ENCODE peak calls at places on chromosome 14, in seven cellular contexts. O, G, K, I, D, T and N are unnamed samples.
A peak's percentile ranks its signal among the peaks of the same experiment; 100 is the strongest.

GRCh38 chr14:93870377-93870776 is 56.8 kb upstream of the FAM181A start:
- DNase-seq in K (no peak), I (no peak), T (no peak), O (no peak), D (no peak), G (no peak), N (no peak)

GRCh38 chr14:77097006-77097688 is 911 bp upstream of the CIPC start:
- DNase-seq in G (no peak), K (no peak), O (no peak), I (peak; percentile 34), D (no peak), T (no peak), N (no peak)

GRCh38 chr14:59483360-59483759 is 848 bp downstream of the L3HYPDH start:
- DNase-seq in D (no peak), T (no peak), I (peak; percentile 52), O (no peak), K (no peak), G (no peak), N (no peak)

GRCh38 chr14:67928375-67928774 is 108.8 kb downstream of the RAD51B start:
- DNase-seq in I (no peak), T (no peak), K (no peak), O (peak; percentile 82), G (no peak), D (no peak), N (no peak)

GRCh38 chr14:105733081-105734065 is 207.0 kb downstream of the TMEM121 start:
- DNase-seq in G (no peak), D (no peak), I (no peak), K (no peak), O (no peak), T (no peak), N (no peak)

GRCh38 chr14:21541413-21542074 is 15.4 kb upstream of the SALL2 start:
- DNase-seq in I (no peak), T (no peak), G (no peak), K (no peak), D (no peak), O (peak; percentile 84), N (no peak)

GRCh38 chr14:73457050-73457934 is 1.1 kb downstream of the NUMB start:
- DNase-seq in I (peak; percentile 62), T (peak; percentile 49), K (peak; percentile 78), O (peak; percentile 66), G (peak; percentile 16), D (peak; percentile 34), N (peak; percentile 18)

GRCh38 chr14:84767434-84767833 is 762.5 kb upstream of the FLRT2 start:
- DNase-seq in G (no peak), T (no peak), K (no peak), O (no peak), D (no peak), I (no peak), N (no peak)

GRCh38 chr14:69500736-69501135 is 16.2 kb downstream of the PLEKHD1 start:
- DNase-seq in D (no peak), K (no peak), T (no peak), O (no peak), I (no peak), G (no peak), N (no peak)

GRCh38 chr14:97887690-97888089 is 1090.5 kb downstream of the VRK1 start:
- DNase-seq in G (no peak), D (no peak), O (no peak), T (no peak), K (no peak), I (peak; percentile 22), N (no peak)

GRCh38 chr14:95265106-95266094 is 54.3 kb downstream of the CLMN start:
- DNase-seq in K (peak; percentile 100), G (peak; percentile 84), I (peak; percentile 100), O (no peak), T (no peak), D (peak; percentile 25), N (no peak)

DNA sequence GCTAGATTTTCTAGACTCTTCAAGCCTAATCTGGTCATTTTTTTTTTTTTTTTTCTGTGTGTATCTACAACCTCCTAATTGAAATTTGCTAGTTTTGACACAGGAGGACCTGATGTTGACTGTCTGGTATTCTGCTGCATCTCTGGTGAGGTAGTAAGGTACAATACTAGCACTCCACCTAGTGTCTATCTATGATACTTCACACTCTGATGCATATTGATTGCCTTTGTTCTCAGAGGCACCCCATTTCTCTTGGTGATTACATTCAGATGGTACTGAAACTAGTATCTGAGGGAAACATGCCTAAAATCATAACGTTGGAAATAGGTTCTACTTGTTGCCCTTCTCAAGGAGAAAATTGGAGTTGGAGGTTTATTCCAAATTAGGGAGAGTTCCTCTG is 930.5 kb upstream of the NOVA1 start:
- DNase-seq in I (peak; percentile 61), G (no peak), K (no peak), T (no peak), O (peak; percentile 68), D (no peak), N (no peak)
- TF ChIP-seq CTCF in I (peak; percentile 69), G (no peak), K (peak; percentile 18), T (peak; percentile 74), O (peak; percentile 63), D (no peak), N (peak; percentile 72)

DNA sequence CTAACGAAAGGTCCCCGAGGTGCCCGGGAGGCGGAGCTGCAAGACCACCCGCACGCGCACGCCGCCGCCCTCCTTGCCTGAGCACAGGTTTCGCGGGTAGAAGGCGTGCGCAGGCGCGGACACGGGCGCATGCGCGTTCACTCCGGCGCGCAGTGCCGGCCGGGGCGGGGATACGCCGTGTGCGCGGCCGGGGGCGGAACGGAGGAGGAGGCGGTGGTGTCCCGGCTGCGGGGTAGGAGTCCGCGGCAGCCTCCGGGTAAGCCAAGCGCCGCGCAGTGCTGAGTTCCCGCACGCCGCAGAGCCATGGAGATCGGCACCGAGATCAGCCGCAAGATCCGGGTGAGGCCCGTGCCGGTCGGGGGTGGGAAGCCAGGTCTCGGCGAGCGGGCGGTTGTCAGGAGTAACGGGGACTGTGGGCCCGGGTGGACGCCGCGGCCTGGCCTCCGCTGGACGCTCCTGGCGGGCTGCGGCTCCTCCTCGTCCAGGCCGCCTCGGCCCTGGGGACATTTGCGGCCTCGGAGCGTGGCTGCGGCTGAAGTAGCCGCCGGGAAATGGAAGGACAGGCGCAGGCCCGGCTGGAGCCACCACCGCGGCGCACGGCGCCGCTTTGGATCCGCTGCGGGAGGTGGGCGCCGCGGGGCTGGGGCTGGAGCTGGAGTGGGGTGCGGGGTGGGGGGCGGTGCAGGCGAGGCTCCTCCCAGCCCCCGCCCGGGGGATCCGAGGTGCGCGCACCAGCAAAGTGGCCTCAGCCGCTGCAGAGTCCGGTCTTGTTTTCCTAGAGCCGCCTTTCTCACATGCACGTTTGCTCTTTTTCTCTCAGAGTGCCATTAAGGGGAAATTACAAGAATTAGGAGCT is at the start of gene ZC3H14:
- DNase-seq in D (peak; percentile 87), O (peak; percentile 91), I (peak; percentile 88), T (peak; percentile 92), G (peak; percentile 73), K (peak; percentile 89), N (peak; percentile 83)
- TF ChIP-seq CTCF in D (no peak), O (no peak), I (no peak), T (no peak), G (no peak), K (no peak), N (no peak)

GRCh38 chr14:54653764-54654469 is 87.0 kb downstream of the SAMD4A start:
- DNase-seq in I (peak; percentile 34), K (peak; percentile 55), D (no peak), O (no peak), G (no peak), T (no peak), N (no peak)
- TF ChIP-seq CTCF in I (no peak), K (no peak), D (no peak), O (no peak), G (no peak), T (no peak), N (no peak)

DNA sequence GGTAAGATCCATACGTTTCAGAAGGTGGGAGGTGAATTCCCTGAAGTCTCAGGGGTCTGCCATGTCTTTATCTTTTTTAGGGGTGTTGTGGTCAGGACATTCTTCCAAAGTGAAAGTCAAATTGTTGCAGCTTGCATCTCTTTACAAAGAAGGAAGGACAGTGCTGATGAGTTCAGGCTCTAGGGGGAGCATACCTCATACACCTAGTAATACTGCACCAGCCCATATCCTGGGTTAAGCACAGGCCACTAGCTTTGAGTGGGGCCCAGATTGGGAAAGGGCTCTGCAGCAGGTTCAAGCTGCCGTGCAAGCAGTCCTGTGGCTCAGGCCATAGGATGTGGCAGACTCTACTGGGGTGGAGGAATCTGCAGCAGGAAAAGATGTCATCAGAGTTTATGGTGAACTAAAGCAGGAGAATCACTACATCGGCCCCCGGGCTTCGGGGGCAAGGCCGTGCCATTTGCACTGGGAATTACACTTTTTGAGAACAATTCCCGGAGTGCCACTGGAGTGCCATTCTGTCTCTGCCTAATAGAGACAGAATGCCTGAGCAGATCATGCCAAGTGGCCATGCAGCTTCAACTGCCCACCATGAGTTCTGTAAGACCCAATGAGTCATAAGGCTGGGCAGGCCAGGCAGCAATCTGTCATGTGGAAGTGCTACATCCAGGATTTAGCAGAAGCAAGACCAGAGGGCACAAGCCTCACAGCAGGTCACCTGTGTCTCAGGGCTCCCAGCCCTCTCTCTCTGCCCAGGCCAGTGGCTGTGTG is 32.3 kb downstream of the DIO3 start:
- DNase-seq in I (no peak), O (no peak), D (no peak), T (no peak), G (no peak), K (no peak), N (no peak)
- TF ChIP-seq CTCF in I (no peak), O (no peak), D (no peak), T (no peak), G (no peak), K (no peak), N (no peak)

GRCh38 chr14:32379447-32379846 is 50.3 kb downstream of the AKAP6 start:
- DNase-seq in G (no peak), K (no peak), D (no peak), O (no peak), T (no peak), I (no peak), N (no peak)

GRCh38 chr14:32384464-32384863 is 55.4 kb downstream of the AKAP6 start:
- DNase-seq in D (no peak), G (no peak), K (no peak), I (peak; percentile 82), O (no peak), T (no peak), N (no peak)

GRCh38 chr14:32383337-32384009 is 54.4 kb downstream of the AKAP6 start:
- DNase-seq in G (no peak), O (no peak), D (no peak), T (no peak), K (no peak), I (peak; percentile 55), N (no peak)

GRCh38 chr14:32381869-32382268 is 52.8 kb downstream of the AKAP6 start:
- DNase-seq in O (no peak), D (no peak), G (no peak), K (peak; percentile 55), I (peak; percentile 65), T (no peak), N (no peak)

DNA sequence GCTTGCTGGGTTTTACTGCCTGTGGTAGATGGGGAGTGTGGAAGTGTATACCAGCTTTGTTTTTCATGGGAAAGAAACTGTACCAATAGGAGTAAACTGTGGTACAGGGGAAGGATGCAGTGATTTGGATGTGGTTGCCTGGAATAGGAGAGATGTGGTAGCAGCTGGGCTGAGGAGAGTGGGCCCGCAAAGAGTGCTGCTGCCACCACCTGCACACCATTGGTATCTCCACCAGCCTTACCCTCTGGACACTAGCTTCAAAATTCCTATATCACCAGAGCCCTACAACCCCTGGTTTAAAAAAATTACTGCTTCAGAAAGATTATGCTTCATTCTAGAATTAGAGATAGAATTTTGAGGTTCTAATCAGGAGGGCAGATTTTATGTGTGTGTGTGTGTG is 53.6 kb downstream of the AKAP6 start:
- DNase-seq in I (peak; percentile 78), T (peak; percentile 48), K (peak; percentile 41), O (peak; percentile 36), D (no peak), G (no peak), N (no peak)
- TF ChIP-seq CTCF in I (peak; percentile 73), T (no peak), K (peak; percentile 65), O (peak; percentile 44), D (no peak), G (no peak), N (peak; percentile 51)